ENCODE peak calls at places on chromosome 21, in seven cellular contexts. One of them, this sample, is unnamed.

GRCh38 chr21:26804895-26805609 is 40.2 kb downstream of the ADAMTS1 start:
- DNase-seq in stomach: no peak
- DNase-seq in WERI-Rb-1: no peak
- DNase-seq in D721Med: no peak
- DNase-seq in MCF 10A: no peak
- DNase-seq in glutamatergic neuron: no peak
- DNase-seq in CD14-positive monocyte: no peak
- DNase-seq in this sample: no peak

GRCh38 chr21:29656504-29657227 is 283.1 kb downstream of the GRIK1 start:
- DNase-seq in stomach: no peak
- DNase-seq in WERI-Rb-1: no peak
- DNase-seq in glutamatergic neuron: no peak
- DNase-seq in CD14-positive monocyte: peak
- DNase-seq in D721Med: no peak
- DNase-seq in MCF 10A: peak
- DNase-seq in this sample: no peak

GRCh38 chr21:43596616-43597015 is 62.7 kb downstream of the HSF2BP start:
- DNase-seq in WERI-Rb-1: no peak
- DNase-seq in D721Med: no peak
- DNase-seq in CD14-positive monocyte: no peak
- DNase-seq in MCF 10A: no peak
- DNase-seq in stomach: no peak
- DNase-seq in glutamatergic neuron: no peak
- DNase-seq in this sample: no peak

GRCh38 chr21:43609501-43610340 is 49.6 kb downstream of the HSF2BP start:
- DNase-seq in D721Med: no peak
- DNase-seq in WERI-Rb-1: no peak
- DNase-seq in stomach: peak
- DNase-seq in MCF 10A: peak
- DNase-seq in glutamatergic neuron: no peak
- DNase-seq in CD14-positive monocyte: no peak
- DNase-seq in this sample: no peak

GRCh38 chr21:31370893-31371652 is 27.0 kb upstream of the TIAM1 start:
- DNase-seq in stomach: no peak
- DNase-seq in WERI-Rb-1: no peak
- DNase-seq in MCF 10A: no peak
- DNase-seq in CD14-positive monocyte: no peak
- DNase-seq in D721Med: no peak
- DNase-seq in glutamatergic neuron: no peak
- DNase-seq in this sample: no peak

GRCh38 chr21:43662286-43662685 is 2.9 kb downstream of the RRP1B start:
- DNase-seq in MCF 10A: no peak
- DNase-seq in WERI-Rb-1: no peak
- DNase-seq in stomach: no peak
- DNase-seq in D721Med: no peak
- DNase-seq in glutamatergic neuron: no peak
- DNase-seq in CD14-positive monocyte: no peak
- DNase-seq in this sample: no peak

GRCh38 chr21:42937960-42938580 is 12.6 kb upstream of the ERVH48-1 start:
- DNase-seq in MCF 10A: no peak
- DNase-seq in glutamatergic neuron: no peak
- DNase-seq in CD14-positive monocyte: no peak
- DNase-seq in stomach: no peak
- DNase-seq in D721Med: no peak
- DNase-seq in WERI-Rb-1: no peak
- DNase-seq in this sample: no peak

GRCh38 chr21:31293986-31294385 is 50.1 kb downstream of the TIAM1 start:
- DNase-seq in glutamatergic neuron: no peak
- DNase-seq in CD14-positive monocyte: no peak
- DNase-seq in stomach: no peak
- DNase-seq in MCF 10A: peak
- DNase-seq in D721Med: no peak
- DNase-seq in WERI-Rb-1: no peak
- DNase-seq in this sample: no peak

GRCh38 chr21:26115346-26115745 is 55.2 kb downstream of the APP start:
- DNase-seq in stomach: no peak
- DNase-seq in WERI-Rb-1: no peak
- DNase-seq in glutamatergic neuron: no peak
- DNase-seq in CD14-positive monocyte: no peak
- DNase-seq in D721Med: no peak
- DNase-seq in MCF 10A: peak
- DNase-seq in this sample: no peak

GRCh38 chr21:28099296-28099695 is 893.4 kb downstream of the LTN1 start:
- DNase-seq in MCF 10A: no peak
- DNase-seq in D721Med: no peak
- DNase-seq in CD14-positive monocyte: no peak
- DNase-seq in glutamatergic neuron: no peak
- DNase-seq in WERI-Rb-1: no peak
- DNase-seq in stomach: no peak
- DNase-seq in this sample: no peak

GRCh38 chr21:40227111-40227510 is 359.9 kb downstream of the PCP4 start:
- DNase-seq in MCF 10A: no peak
- DNase-seq in stomach: no peak
- DNase-seq in CD14-positive monocyte: no peak
- DNase-seq in WERI-Rb-1: no peak
- DNase-seq in D721Med: no peak
- DNase-seq in glutamatergic neuron: no peak
- DNase-seq in this sample: no peak

GRCh38 chr21:31558839-31559367 is 100.6 kb upstream of the SOD1 start:
- DNase-seq in D721Med: peak
- DNase-seq in CD14-positive monocyte: no peak
- DNase-seq in stomach: peak
- DNase-seq in WERI-Rb-1: peak
- DNase-seq in MCF 10A: peak
- DNase-seq in glutamatergic neuron: peak
- DNase-seq in this sample: peak

GRCh38 chr21:23633447-23633846 is 1973.8 kb downstream of the MRPL39 start:
- DNase-seq in MCF 10A: no peak
- DNase-seq in D721Med: no peak
- DNase-seq in stomach: no peak
- DNase-seq in WERI-Rb-1: no peak
- DNase-seq in glutamatergic neuron: no peak
- DNase-seq in CD14-positive monocyte: no peak
- DNase-seq in this sample: no peak

GRCh38 chr21:21997390-21998333 is 999.5 kb downstream of the NCAM2 start:
- DNase-seq in stomach: no peak
- DNase-seq in CD14-positive monocyte: no peak
- DNase-seq in MCF 10A: no peak
- DNase-seq in glutamatergic neuron: no peak
- DNase-seq in D721Med: no peak
- DNase-seq in WERI-Rb-1: no peak
- DNase-seq in this sample: no peak

GRCh38 chr21:44875341-44875740 is 1.9 kb upstream of the PTTG1IP start:
- DNase-seq in MCF 10A: peak
- DNase-seq in glutamatergic neuron: no peak
- DNase-seq in WERI-Rb-1: no peak
- DNase-seq in CD14-positive monocyte: no peak
- DNase-seq in stomach: no peak
- DNase-seq in D721Med: no peak
- DNase-seq in this sample: no peak

GRCh38 chr21:26085882-26086281 is 84.7 kb downstream of the APP start:
- DNase-seq in MCF 10A: no peak
- DNase-seq in D721Med: no peak
- DNase-seq in WERI-Rb-1: no peak
- DNase-seq in glutamatergic neuron: no peak
- DNase-seq in stomach: no peak
- DNase-seq in CD14-positive monocyte: no peak
- DNase-seq in this sample: no peak

GRCh38 chr21:44569861-44570517 is 3.5 kb upstream of the KRTAP10-4 start:
- DNase-seq in stomach: no peak
- DNase-seq in CD14-positive monocyte: no peak
- DNase-seq in MCF 10A: no peak
- DNase-seq in WERI-Rb-1: no peak
- DNase-seq in D721Med: no peak
- DNase-seq in glutamatergic neuron: no peak
- DNase-seq in this sample: no peak

GRCh38 chr21:44083631-44084291 is 23.4 kb upstream of the PWP2 start:
- DNase-seq in stomach: peak
- DNase-seq in glutamatergic neuron: no peak
- DNase-seq in MCF 10A: no peak
- DNase-seq in D721Med: no peak
- DNase-seq in CD14-positive monocyte: no peak
- DNase-seq in WERI-Rb-1: no peak
- DNase-seq in this sample: no peak

GRCh38 chr21:29072873-29073221 is 601 bp downstream of the CCT8 start:
- DNase-seq in CD14-positive monocyte: no peak
- DNase-seq in glutamatergic neuron: no peak
- DNase-seq in D721Med: no peak
- DNase-seq in MCF 10A: peak
- DNase-seq in stomach: no peak
- DNase-seq in WERI-Rb-1: no peak
- DNase-seq in this sample: no peak

GRCh38 chr21:44013380-44014088 is 1.4 kb downstream of the TRAPPC10 start:
- DNase-seq in MCF 10A: peak
- DNase-seq in WERI-Rb-1: no peak
- DNase-seq in stomach: no peak
- DNase-seq in D721Med: no peak
- DNase-seq in CD14-positive monocyte: no peak
- DNase-seq in glutamatergic neuron: no peak
- DNase-seq in this sample: no peak

GRCh38 chr21:44423312-44423821 is 31.9 kb upstream of the LRRC3 start:
- DNase-seq in MCF 10A: no peak
- DNase-seq in glutamatergic neuron: peak
- DNase-seq in WERI-Rb-1: peak
- DNase-seq in CD14-positive monocyte: no peak
- DNase-seq in D721Med: no peak
- DNase-seq in stomach: no peak
- DNase-seq in this sample: no peak

DNA sequence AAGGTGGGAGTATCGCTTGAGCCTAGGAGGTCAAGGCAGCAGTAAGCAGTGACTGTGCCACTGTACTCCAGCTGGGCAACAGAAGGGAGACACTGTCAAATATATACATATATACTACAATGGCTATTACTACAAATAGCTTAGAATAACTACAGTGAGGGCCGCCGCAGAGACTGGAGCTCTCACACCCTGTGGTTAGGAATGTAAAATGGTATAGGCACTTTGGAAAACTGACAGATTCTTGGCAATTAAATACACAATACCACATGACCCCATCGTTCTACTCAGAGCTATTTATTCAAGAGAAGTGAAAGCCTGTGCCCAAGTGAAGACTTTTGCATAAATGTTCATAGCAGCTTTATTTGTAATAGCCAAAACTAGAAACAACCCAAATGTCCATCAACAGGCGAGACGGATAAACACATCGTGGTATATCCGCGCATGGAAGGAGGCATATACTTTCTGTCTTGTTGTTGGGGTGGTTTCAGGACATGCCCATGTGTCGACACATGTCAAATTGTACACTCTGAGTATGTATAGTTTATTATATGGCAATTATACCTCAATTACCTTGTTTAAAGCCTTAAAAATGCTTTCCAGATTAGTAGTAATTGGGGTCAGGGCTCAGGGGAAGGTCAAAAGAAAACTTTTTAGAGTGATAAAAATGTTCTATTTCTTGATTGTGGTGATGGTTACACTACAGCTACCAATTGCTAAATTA is 123.4 kb downstream of the RIPK4 start:
- DNase-seq in MCF 10A: no peak
- DNase-seq in CD14-positive monocyte: no peak
- DNase-seq in WERI-Rb-1: no peak
- DNase-seq in stomach: no peak
- DNase-seq in glutamatergic neuron: no peak
- DNase-seq in D721Med: no peak
- DNase-seq in this sample: no peak
- TF ChIP-seq CTCF in MCF 10A: no peak
- TF ChIP-seq CTCF in CD14-positive monocyte: no peak
- TF ChIP-seq CTCF in WERI-Rb-1: no peak
- TF ChIP-seq CTCF in stomach: no peak
- TF ChIP-seq CTCF in glutamatergic neuron: no peak
- TF ChIP-seq CTCF in D721Med: no peak
- TF ChIP-seq CTCF in this sample: no peak

GRCh38 chr21:32843561-32843960 is 72.0 kb upstream of the PAXBP1 start:
- DNase-seq in stomach: no peak
- DNase-seq in WERI-Rb-1: no peak
- DNase-seq in MCF 10A: no peak
- DNase-seq in CD14-positive monocyte: no peak
- DNase-seq in glutamatergic neuron: no peak
- DNase-seq in D721Med: no peak
- DNase-seq in this sample: no peak

GRCh38 chr21:32844076-32844475 is 72.5 kb upstream of the PAXBP1 start:
- DNase-seq in CD14-positive monocyte: no peak
- DNase-seq in stomach: no peak
- DNase-seq in MCF 10A: no peak
- DNase-seq in glutamatergic neuron: no peak
- DNase-seq in D721Med: no peak
- DNase-seq in WERI-Rb-1: no peak
- DNase-seq in this sample: no peak

DNA sequence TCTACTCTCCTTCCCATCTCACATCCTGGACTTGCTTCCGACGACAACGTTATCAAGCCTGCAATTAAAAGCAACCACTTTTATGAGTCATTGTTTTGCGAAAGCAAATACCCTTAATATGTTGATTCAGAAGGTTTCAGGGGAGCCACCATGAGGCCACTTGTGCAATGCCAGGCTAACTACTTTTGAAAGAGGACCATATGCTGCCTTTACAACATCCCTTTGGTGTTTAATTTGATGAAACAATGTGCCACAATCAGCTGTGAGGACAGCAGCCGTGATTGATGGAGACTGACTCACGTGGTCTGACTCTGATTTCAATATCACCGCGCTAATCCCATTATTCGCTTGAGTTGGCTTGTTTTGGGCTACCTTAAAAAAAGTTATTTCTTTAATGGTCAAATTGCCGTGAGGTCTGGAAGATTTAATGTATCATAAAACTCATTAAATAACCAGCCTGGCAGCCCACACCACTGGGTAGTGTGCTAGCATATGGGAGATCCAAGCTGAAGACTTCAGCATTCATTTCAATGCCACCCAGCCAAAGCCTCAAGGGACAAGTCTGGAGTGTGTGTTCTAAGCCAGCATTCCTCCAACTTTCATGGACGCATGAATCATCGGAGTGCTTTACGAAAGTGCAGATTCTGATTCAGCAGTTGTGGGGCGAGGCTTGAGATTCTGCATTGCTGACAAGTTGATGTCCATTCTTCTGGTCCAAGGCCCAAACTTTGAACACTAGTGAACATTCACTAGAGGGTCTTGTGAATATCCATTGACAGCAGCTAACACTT is 73.3 kb upstream of the PAXBP1 start:
- DNase-seq in CD14-positive monocyte: no peak
- DNase-seq in D721Med: no peak
- DNase-seq in glutamatergic neuron: no peak
- DNase-seq in MCF 10A: peak
- DNase-seq in WERI-Rb-1: no peak
- DNase-seq in stomach: no peak
- DNase-seq in this sample: no peak
- TF ChIP-seq CTCF in CD14-positive monocyte: no peak
- TF ChIP-seq CTCF in D721Med: no peak
- TF ChIP-seq CTCF in glutamatergic neuron: no peak
- TF ChIP-seq CTCF in MCF 10A: no peak
- TF ChIP-seq CTCF in WERI-Rb-1: peak
- TF ChIP-seq CTCF in stomach: no peak
- TF ChIP-seq CTCF in this sample: no peak

GRCh38 chr21:25039461-25040380 is 567.6 kb downstream of the MRPL39 start:
- DNase-seq in stomach: no peak
- DNase-seq in CD14-positive monocyte: no peak
- DNase-seq in D721Med: no peak
- DNase-seq in MCF 10A: peak
- DNase-seq in WERI-Rb-1: no peak
- DNase-seq in glutamatergic neuron: no peak
- DNase-seq in this sample: no peak
- TF ChIP-seq CTCF in stomach: no peak
- TF ChIP-seq CTCF in CD14-positive monocyte: no peak
- TF ChIP-seq CTCF in D721Med: peak
- TF ChIP-seq CTCF in MCF 10A: peak
- TF ChIP-seq CTCF in WERI-Rb-1: peak
- TF ChIP-seq CTCF in glutamatergic neuron: no peak
- TF ChIP-seq CTCF in this sample: no peak

GRCh38 chr21:33855190-33855589 is 60.4 kb downstream of the ATP5PO start:
- DNase-seq in MCF 10A: no peak
- DNase-seq in stomach: no peak
- DNase-seq in CD14-positive monocyte: no peak
- DNase-seq in glutamatergic neuron: no peak
- DNase-seq in D721Med: no peak
- DNase-seq in WERI-Rb-1: no peak
- DNase-seq in this sample: no peak
- TF ChIP-seq CTCF in MCF 10A: no peak
- TF ChIP-seq CTCF in stomach: no peak
- TF ChIP-seq CTCF in CD14-positive monocyte: no peak
- TF ChIP-seq CTCF in glutamatergic neuron: no peak
- TF ChIP-seq CTCF in D721Med: peak
- TF ChIP-seq CTCF in WERI-Rb-1: peak
- TF ChIP-seq CTCF in this sample: no peak

This sample was measured in nephron progenitor cell.